ENCODE peak calls at places on chromosome 11, in six cellular contexts. T, R, V, D, S and N are unnamed samples.

GRCh38 chr11:65574963-65575567 is 788 bp upstream of the EHBP1L1 start:
- DNase-seq in T (no peak), R (no peak), V (no peak), D (no peak), S (no peak), N (no peak)

GRCh38 chr11:68436985-68437926 is 23.3 kb upstream of the PPP6R3 start:
- DNase-seq in T (no peak), R (peak; percentile 52), V (peak; percentile 84), D (no peak), S (no peak), N (peak; percentile 70)

GRCh38 chr11:66844496-66845142 is 1.4 kb downstream of the RCE1 start:
- DNase-seq in T (no peak), R (no peak), V (no peak), D (no peak), S (no peak), N (no peak)

GRCh38 chr11:87369888-87370287 is 332.2 kb downstream of the TMEM135 start:
- DNase-seq in T (no peak), R (no peak), V (no peak), D (no peak), S (no peak), N (no peak)

GRCh38 chr11:75583710-75584658 is 21.9 kb downstream of the SERPINH1 start:
- DNase-seq in T (peak; percentile 58), R (no peak), V (peak; percentile 68), D (no peak), S (no peak), N (peak; percentile 85)

GRCh38 chr11:35237345-35237744 is 98.4 kb downstream of the CD44 start:
- DNase-seq in T (no peak), R (no peak), V (no peak), D (no peak), S (no peak), N (no peak)

GRCh38 chr11:95254139-95254704 is 23.2 kb upstream of the SESN3 start:
- DNase-seq in T (peak; percentile 84), R (peak; percentile 87), V (peak; percentile 80), D (peak; percentile 74), S (peak; percentile 51), N (peak; percentile 73)

GRCh38 chr11:75925785-75926164 is 110.8 kb downstream of the UVRAG start:
- DNase-seq in T (no peak), R (no peak), V (peak; percentile 52), D (no peak), S (no peak), N (no peak)

GRCh38 chr11:105706025-105706530 is 96.2 kb downstream of the GRIA4 start:
- DNase-seq in T (no peak), R (no peak), V (no peak), D (no peak), S (no peak), N (no peak)

GRCh38 chr11:415640-416041 is 842 bp upstream of the SIGIRR start:
- DNase-seq in T (no peak), R (no peak), V (no peak), D (no peak), S (no peak), N (no peak)

GRCh38 chr11:3901249-3902025 is 46.0 kb downstream of the STIM1 start:
- DNase-seq in T (no peak), R (no peak), V (no peak), D (no peak), S (no peak), N (no peak)

GRCh38 chr11:134905513-134905912 is 493.5 kb upstream of the B3GAT1 start:
- DNase-seq in T (no peak), R (no peak), V (no peak), D (no peak), S (no peak), N (peak; percentile 82)

GRCh38 chr11:16403851-16404250 is 47.5 kb upstream of the SOX6 start:
- DNase-seq in T (no peak), R (no peak), V (no peak), D (no peak), S (no peak), N (no peak)

GRCh38 chr11:123330071-123330470 is 100.0 kb upstream of the GRAMD1B start:
- DNase-seq in T (no peak), R (no peak), V (no peak), D (no peak), S (no peak), N (no peak)

GRCh38 chr11:35944503-35945136 is 758 bp downstream of the LDLRAD3 start:
- DNase-seq in T (no peak), R (no peak), V (peak; percentile 32), D (no peak), S (no peak), N (no peak)

GRCh38 chr11:10746871-10747270 is 4.2 kb upstream of the CTR9 start:
- DNase-seq in T (no peak), R (no peak), V (peak; percentile 15), D (no peak), S (no peak), N (no peak)

GRCh38 chr11:58639103-58639502 is 16.6 kb downstream of the CNTF start:
- DNase-seq in T (no peak), R (no peak), V (no peak), D (no peak), S (no peak), N (no peak)

GRCh38 chr11:1236316-1237127 is 13.7 kb downstream of the MUC5B start:
- DNase-seq in T (no peak), R (no peak), V (no peak), D (no peak), S (no peak), N (peak; percentile 39)

GRCh38 chr11:14852571-14853177 is 39.4 kb downstream of the CYP2R1 start:
- DNase-seq in T (no peak), R (no peak), V (no peak), D (no peak), S (no peak), N (no peak)

GRCh38 chr11:99376463-99376862 is 355.7 kb downstream of the CNTN5 start:
- DNase-seq in T (no peak), R (no peak), V (no peak), D (no peak), S (no peak), N (no peak)

GRCh38 chr11:12399355-12399754 is 22.0 kb downstream of the PARVA start:
- DNase-seq in T (no peak), R (no peak), V (no peak), D (no peak), S (no peak), N (no peak)

GRCh38 chr11:47373876-47374820 is 4.2 kb downstream of the SPI1 start:
- DNase-seq in T (peak; percentile 79), R (peak; percentile 20), V (peak; percentile 73), D (peak; percentile 79), S (peak; percentile 82), N (peak; percentile 92)

GRCh38 chr11:103608566-103608965 is 427.9 kb upstream of the DDI1 start:
- DNase-seq in T (no peak), R (no peak), V (peak; percentile 75), D (no peak), S (no peak), N (no peak)

GRCh38 chr11:819943-820649 is 1.4 kb downstream of the PNPLA2 start:
- DNase-seq in T (peak; percentile 77), R (no peak), V (peak; percentile 83), D (peak; percentile 93), S (peak; percentile 91), N (peak; percentile 94)

GRCh38 chr11:2299773-2300172 is 1.9 kb downstream of the C11orf21 start:
- DNase-seq in T (no peak), R (no peak), V (no peak), D (no peak), S (no peak), N (peak; percentile 30)

GRCh38 chr11:63622318-63622717 is 8.1 kb upstream of the PLAAT3 start:
- DNase-seq in T (no peak), R (no peak), V (no peak), D (no peak), S (no peak), N (no peak)

GRCh38 chr11:71580057-71581003 is 2.3 kb downstream of the KRTAP5-11 start:
- DNase-seq in T (peak; percentile 47), R (peak; percentile 63), V (peak; percentile 79), D (peak; percentile 18), S (no peak), N (no peak)

GRCh38 chr11:34049058-34049457 is 2.5 kb upstream of the CAPRIN1 start:
- DNase-seq in T (no peak), R (no peak), V (no peak), D (no peak), S (no peak), N (no peak)

GRCh38 chr11:134438533-134438932 is 26.5 kb upstream of the B3GAT1 start:
- DNase-seq in T (no peak), R (no peak), V (no peak), D (no peak), S (no peak), N (no peak)

GRCh38 chr11:16924826-16925494 is 89.3 kb downstream of the PLEKHA7 start:
- DNase-seq in T (peak; percentile 14), R (no peak), V (peak; percentile 28), D (no peak), S (no peak), N (peak; percentile 69)

GRCh38 chr11:120197977-120198376 is 12.9 kb upstream of the OAF start:
- DNase-seq in T (no peak), R (no peak), V (no peak), D (no peak), S (no peak), N (no peak)

GRCh38 chr11:13462311-13462927 is 603 bp downstream of the BTBD10 start:
- DNase-seq in T (peak; percentile 51), R (no peak), V (peak; percentile 62), D (no peak), S (peak; percentile 39), N (peak; percentile 76)

GRCh38 chr11:1271002-1271401 is 38.4 kb downstream of the TOLLIP start:
- DNase-seq in T (no peak), R (no peak), V (peak; percentile 23), D (no peak), S (no peak), N (peak; percentile 17)

GRCh38 chr11:87425391-87425790 is 387.7 kb downstream of the TMEM135 start:
- DNase-seq in T (no peak), R (no peak), V (peak; percentile 88), D (no peak), S (no peak), N (no peak)

GRCh38 chr11:66239998-66240780 is 28.2 kb upstream of the RAB1B start:
- DNase-seq in T (no peak), R (no peak), V (no peak), D (no peak), S (no peak), N (no peak)

GRCh38 chr11:3146612-3147256 is 18.4 kb downstream of the OSBPL5 start:
- DNase-seq in T (no peak), R (no peak), V (peak; percentile 87), D (no peak), S (no peak), N (no peak)

GRCh38 chr11:27313157-27313821 is 49.7 kb downstream of the CCDC34 start:
- DNase-seq in T (no peak), R (no peak), V (peak; percentile 74), D (no peak), S (no peak), N (no peak)

GRCh38 chr11:65478411-65479183 is 20.2 kb upstream of the MALAT1 start:
- DNase-seq in T (no peak), R (no peak), V (peak; percentile 39), D (no peak), S (no peak), N (peak; percentile 81)

GRCh38 chr11:117918366-117919255 is 10.6 kb downstream of the TMPRSS13 start:
- DNase-seq in T (no peak), R (no peak), V (no peak), D (no peak), S (no peak), N (no peak)